ENCODE peak calls at places on chromosomes 11 and 22, in nine cellular contexts. O, C, U, Z, A, L, P, D and F are unnamed samples.

GRCh38 chr11:73273246-73273890 is 1.2 kb downstream of the P2RY6 start:
- DNase-seq in O (no peak), P (no peak), D (peak), L (no peak), U (no peak), Z (no peak), A (no peak), C (no peak), F (no peak)

GRCh38 chr11:19715373-19715772 is 2.7 kb downstream of the NAV2 start:
- DNase-seq in L (no peak), D (no peak), A (no peak), P (peak), O (no peak), C (peak), U (no peak), Z (no peak), F (peak)

GRCh38 chr11:94866936-94867795 is 99.0 kb downstream of the AMOTL1 start:
- DNase-seq in C (no peak), U (no peak), A (no peak), O (no peak), D (no peak), Z (no peak), P (no peak), L (no peak), F (no peak)

GRCh38 chr11:35344990-35345655 is 74.2 kb downstream of the SLC1A2 start:
- DNase-seq in C (no peak), P (no peak), A (peak), O (no peak), Z (no peak), L (no peak), U (no peak), D (no peak), F (no peak)

GRCh38 chr11:104891135-104891534 is 7.1 kb downstream of the CASP12 start:
- DNase-seq in O (no peak), P (peak), U (no peak), A (no peak), Z (no peak), D (no peak), C (no peak), L (no peak), F (peak)

GRCh38 chr11:131373326-131373725 is 2.9 kb downstream of the NTM start:
- DNase-seq in C (no peak), L (no peak), A (no peak), Z (no peak), O (no peak), D (no peak), P (no peak), U (peak), F (no peak)

GRCh38 chr22:31332886-31333285 is 13.3 kb downstream of the PATZ1 start:
- DNase-seq in L (no peak), Z (no peak), U (no peak), A (no peak), O (no peak), D (no peak), C (peak), P (peak), F (no peak)

GRCh38 chr22:19178065-19178658 is 374 bp downstream of the SLC25A1 start:
- DNase-seq in O (peak), L (peak), A (peak), P (peak), D (peak), Z (peak), C (peak), U (peak), F (no peak)

GRCh38 chr11:82900277-82901164 is at the start of gene PRCP:
- DNase-seq in Z (peak), C (peak), A (peak), L (peak), O (peak), P (peak), D (peak), U (peak), F (peak)

GRCh38 chr11:82899191-82899820 is 924 bp downstream of the PRCP start:
- DNase-seq in U (no peak), D (no peak), Z (no peak), C (peak), L (no peak), O (no peak), P (no peak), A (no peak), F (no peak)

GRCh38 chr11:82899957-82900276 is 313 bp downstream of the PRCP start:
- DNase-seq in P (no peak), D (no peak), C (peak), L (no peak), Z (no peak), A (no peak), O (peak), U (no peak), F (no peak)

GRCh38 chr11:82896183-82896582 is 4.0 kb downstream of the PRCP start:
- DNase-seq in O (no peak), Z (no peak), D (no peak), P (no peak), A (no peak), C (no peak), L (no peak), U (no peak), F (no peak)

DNA sequence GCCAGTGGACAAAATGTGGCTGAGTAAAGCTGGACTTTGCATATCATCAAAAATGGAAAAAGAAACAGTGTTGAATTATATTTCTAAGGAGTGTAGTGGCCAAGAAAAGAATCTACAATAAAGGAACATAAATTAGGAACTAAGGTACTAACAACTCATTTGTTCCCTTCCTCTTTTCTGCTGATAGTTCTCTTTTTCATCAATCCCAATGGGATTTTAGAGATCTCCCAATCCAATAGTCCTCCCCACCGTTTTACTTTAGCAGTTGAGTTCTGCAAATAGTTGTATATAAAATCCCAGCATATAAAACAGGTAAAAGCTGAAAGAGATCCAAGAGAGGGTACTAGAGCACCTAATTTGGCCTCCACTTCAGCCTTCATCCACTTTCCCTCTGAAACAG is 2.0 kb downstream of the PRCP start:
- DNase-seq in L (no peak), C (no peak), Z (no peak), U (no peak), P (no peak), A (no peak), O (no peak), D (no peak), F (no peak)
- H3K4me3 ChIP-seq in L (no peak), C (no peak), Z (no peak), U (no peak), P (no peak), A (peak), O (no peak), D (no peak), F (no peak)

DNA sequence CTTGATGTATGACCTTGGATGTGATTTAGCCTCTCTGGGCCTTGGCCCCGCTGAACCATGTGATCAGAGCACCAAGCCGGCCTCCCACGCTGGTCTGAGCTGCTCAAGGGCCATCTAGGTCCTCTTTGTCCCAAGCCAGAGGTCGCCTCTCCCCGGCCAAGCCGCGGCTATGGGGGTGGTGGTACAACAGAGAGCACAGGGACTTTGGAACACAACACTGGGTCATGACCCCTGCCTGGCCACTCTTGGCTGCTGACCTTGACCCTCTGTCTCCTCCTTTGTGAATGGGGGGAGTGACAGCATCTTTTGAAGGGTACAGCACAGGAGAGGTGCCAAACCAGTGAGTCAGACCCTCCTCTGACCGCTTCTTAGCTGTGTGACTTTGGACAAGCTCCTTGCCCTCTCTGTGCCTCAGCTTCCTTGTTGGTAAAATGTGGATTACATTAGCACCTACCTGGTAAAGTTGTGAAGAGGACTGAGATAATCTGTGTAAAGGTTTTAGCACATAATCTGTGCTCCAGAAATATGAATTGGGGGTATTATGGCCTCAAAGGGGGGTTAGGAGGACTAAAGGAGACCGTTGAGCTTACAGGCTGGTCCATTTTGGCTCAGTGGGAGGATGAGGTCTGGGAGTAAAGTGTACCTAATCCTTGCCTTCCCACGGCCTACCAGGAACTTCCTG is 4.7 kb downstream of the SCYL1 start:
- DNase-seq in A (no peak), Z (no peak), D (no peak), P (no peak), L (no peak), O (no peak), U (no peak), C (no peak), F (no peak)
- H3K4me3 ChIP-seq in A (no peak), Z (no peak), D (no peak), P (no peak), L (no peak), O (no peak), U (no peak), C (no peak), F (no peak)

DNA sequence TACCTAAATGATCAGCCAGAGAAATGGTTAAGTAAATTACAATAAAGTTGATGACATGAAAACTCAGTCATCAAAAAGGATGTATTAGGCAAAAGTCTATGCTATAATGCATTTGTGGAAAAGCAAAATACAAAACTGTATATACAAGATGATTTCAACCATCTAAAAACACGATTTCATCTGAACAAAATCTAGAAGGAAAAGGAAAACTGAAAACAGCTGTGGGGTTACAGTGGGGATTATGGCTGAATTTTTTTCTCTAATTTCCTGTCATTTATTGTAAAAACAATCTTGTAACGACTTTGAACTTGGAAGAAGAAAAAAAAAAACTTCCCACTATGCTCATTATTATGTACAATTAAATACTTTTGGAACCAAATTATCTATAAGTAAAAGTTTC is 30.3 kb downstream of the CHEK2 start:
- DNase-seq in L (no peak), U (no peak), D (no peak), A (no peak), O (no peak), C (peak), Z (no peak), P (no peak), F (no peak)
- H3K4me3 ChIP-seq in L (no peak), U (no peak), D (no peak), A (no peak), O (no peak), C (peak), Z (no peak), P (no peak), F (no peak)

GRCh38 chr11:12112731-12113130 is 2.3 kb downstream of the MICAL2 start:
- DNase-seq in U (no peak), A (no peak), L (no peak), O (no peak), P (no peak), C (no peak), D (no peak), Z (no peak), F (no peak)
- H3K4me3 ChIP-seq in U (no peak), A (no peak), L (no peak), O (no peak), P (peak), C (peak), D (no peak), Z (no peak), F (peak)

GRCh38 chr11:8013833-8014232 is 26.7 kb downstream of the EIF3F start:
- DNase-seq in A (no peak), U (no peak), P (no peak), C (no peak), Z (no peak), L (no peak), D (no peak), O (no peak), F (no peak)
- H3K4me3 ChIP-seq in A (no peak), U (no peak), P (no peak), C (no peak), Z (no peak), L (no peak), D (no peak), O (no peak), F (no peak)

DNA sequence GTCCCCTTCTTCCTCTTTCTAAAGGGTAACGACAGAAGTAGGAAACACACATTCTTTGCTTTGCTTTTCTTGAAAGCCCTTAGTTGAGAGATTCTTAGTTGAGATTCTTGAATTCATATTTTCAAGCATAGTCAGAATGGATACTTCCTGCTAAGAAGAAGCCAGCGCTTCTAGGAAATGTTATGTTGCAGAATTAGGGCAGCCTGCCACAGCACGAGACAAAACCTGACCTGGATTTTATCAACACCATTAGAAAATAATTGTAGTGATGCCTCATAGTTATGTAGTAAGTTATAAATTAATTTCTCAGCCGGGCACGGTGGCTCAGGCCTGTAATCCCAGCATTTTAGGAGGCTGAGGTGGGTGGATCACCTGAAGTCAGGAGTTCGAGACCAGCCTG is 37.9 kb upstream of the NUP160 start:
- DNase-seq in L (no peak), U (no peak), O (no peak), D (peak), A (no peak), P (peak), Z (no peak), C (peak), F (no peak)
- H3K4me3 ChIP-seq in L (no peak), U (no peak), O (no peak), D (no peak), A (no peak), P (no peak), Z (no peak), C (peak), F (no peak)